ENCODE peak calls at places on chromosomes 13 and 19, in four cellular contexts. T is HL-60, Y is K562, J is GM12878. G is an unnamed sample.

GRCh38 chr19:28504727-28505126 is 708.2 kb downstream of the UQCRFS1 start:
- DNase-seq in T (no peak), J (no peak), Y (peak), G (no peak)

GRCh38 chr13:35954207-35954560 is 177.0 kb downstream of the DCLK1 start:
- DNase-seq in J (no peak), T (no peak), Y (no peak), G (no peak)

GRCh38 chr13:38537026-38537425 is 149.9 kb upstream of the FREM2 start:
- DNase-seq in T (no peak), J (no peak), Y (no peak), G (no peak)

GRCh38 chr19:4910594-4911273 is 1.4 kb downstream of the UHRF1 start:
- DNase-seq in T (peak), Y (no peak), J (no peak), G (no peak)

GRCh38 chr13:25478186-25478585 is 106.4 kb downstream of the ATP8A2 start:
- DNase-seq in Y (no peak), T (no peak), J (no peak), G (no peak)

GRCh38 chr19:24069907-24070657 is 16.9 kb upstream of the ZNF254 start:
- DNase-seq in Y (no peak), T (no peak), J (no peak), G (no peak)

GRCh38 chr19:35104361-35104760 is 11.3 kb upstream of the FXYD3 start:
- DNase-seq in Y (no peak), T (no peak), J (no peak), G (no peak)

GRCh38 chr19:32581704-32582164 is 744 bp downstream of the PDCD5 start:
- DNase-seq in J (no peak), T (no peak), Y (peak), G (no peak)

GRCh38 chr13:48403151-48403631 is 9.7 kb downstream of the LPAR6 start:
- DNase-seq in J (peak), Y (no peak), T (no peak), G (peak)

GRCh38 chr19:38848299-38849146 is 1.3 kb downstream of the HNRNPL start:
- DNase-seq in J (no peak), T (no peak), Y (peak), G (no peak)

GRCh38 chr13:75135325-75135825 is 346.6 kb downstream of the TBC1D4 start:
- DNase-seq in J (no peak), T (no peak), Y (no peak), G (no peak)

GRCh38 chr19:862529-863304 is 3.3 kb downstream of the CFD start:
- DNase-seq in J (peak), T (peak), Y (peak), G (no peak)

GRCh38 chr13:28355822-28356371 is 139.0 kb downstream of the FLT1 start:
- DNase-seq in Y (no peak), J (no peak), T (no peak), G (no peak)

GRCh38 chr13:46639033-46639981 is 86.3 kb downstream of the LRCH1 start:
- DNase-seq in J (peak), Y (no peak), T (no peak), G (no peak)

GRCh38 chr19:30303131-30303654 is 69.0 kb upstream of the ZNF536 start:
- DNase-seq in Y (no peak), T (no peak), J (no peak), G (no peak)

GRCh38 chr13:25286308-25286968 is 850 bp downstream of the MTMR6 start:
- DNase-seq in T (peak), J (no peak), Y (no peak), G (no peak)

GRCh38 chr13:99566125-99567083 is 65.1 kb downstream of the TM9SF2 start:
- DNase-seq in J (no peak), T (no peak), Y (no peak), G (peak)
- TF ChIP-seq SPI1 in J (no peak), T (no peak), Y (no peak), G (no peak)

GRCh38 chr19:7293795-7294570 is at the start of gene INSR:
- DNase-seq in J (peak), T (peak), Y (peak), G (peak)
- TF ChIP-seq POLR2AphosphoS5 in J (no peak), T (no peak), Y (no peak), G (no peak)

GRCh38 chr13:60765700-60766411 is 368.8 kb downstream of the TDRD3 start:
- DNase-seq in T (no peak), J (no peak), Y (no peak), G (no peak)
- TF ChIP-seq SPI1 in T (no peak), J (no peak), Y (no peak), G (no peak)

GRCh38 chr19:7194566-7194965 is 99.6 kb downstream of the INSR start:
- DNase-seq in T (no peak), Y (no peak), J (no peak), G (no peak)

GRCh38 chr19:7191946-7192691 is 102.1 kb downstream of the INSR start:
- DNase-seq in T (peak), Y (no peak), J (no peak), G (no peak)

GRCh38 chr19:7187605-7188339 is 106.4 kb downstream of the INSR start:
- DNase-seq in Y (no peak), T (no peak), J (no peak), G (no peak)

GRCh38 chr19:7188682-7189629 is 105.3 kb downstream of the INSR start:
- DNase-seq in T (peak), Y (no peak), J (no peak), G (no peak)
- TF ChIP-seq POLR2AphosphoS5 in T (no peak), Y (no peak), J (no peak), G (no peak)

GRCh38 chr13:49933511-49933910 is 2.6 kb downstream of the SPRYD7 start:
- DNase-seq in Y (no peak), T (no peak), J (no peak), G (no peak)

GRCh38 chr13:49932868-49933267 is 3.3 kb downstream of the SPRYD7 start:
- DNase-seq in T (no peak), Y (no peak), J (no peak), G (no peak)

GRCh38 chr13:49936943-49937273 is 768 bp upstream of the SPRYD7 start:
- DNase-seq in T (peak), J (no peak), Y (peak), G (no peak)

GRCh38 chr13:49936085-49936942 is at the start of gene SPRYD7:
- DNase-seq in J (peak), T (peak), Y (peak), G (peak)

DNA sequence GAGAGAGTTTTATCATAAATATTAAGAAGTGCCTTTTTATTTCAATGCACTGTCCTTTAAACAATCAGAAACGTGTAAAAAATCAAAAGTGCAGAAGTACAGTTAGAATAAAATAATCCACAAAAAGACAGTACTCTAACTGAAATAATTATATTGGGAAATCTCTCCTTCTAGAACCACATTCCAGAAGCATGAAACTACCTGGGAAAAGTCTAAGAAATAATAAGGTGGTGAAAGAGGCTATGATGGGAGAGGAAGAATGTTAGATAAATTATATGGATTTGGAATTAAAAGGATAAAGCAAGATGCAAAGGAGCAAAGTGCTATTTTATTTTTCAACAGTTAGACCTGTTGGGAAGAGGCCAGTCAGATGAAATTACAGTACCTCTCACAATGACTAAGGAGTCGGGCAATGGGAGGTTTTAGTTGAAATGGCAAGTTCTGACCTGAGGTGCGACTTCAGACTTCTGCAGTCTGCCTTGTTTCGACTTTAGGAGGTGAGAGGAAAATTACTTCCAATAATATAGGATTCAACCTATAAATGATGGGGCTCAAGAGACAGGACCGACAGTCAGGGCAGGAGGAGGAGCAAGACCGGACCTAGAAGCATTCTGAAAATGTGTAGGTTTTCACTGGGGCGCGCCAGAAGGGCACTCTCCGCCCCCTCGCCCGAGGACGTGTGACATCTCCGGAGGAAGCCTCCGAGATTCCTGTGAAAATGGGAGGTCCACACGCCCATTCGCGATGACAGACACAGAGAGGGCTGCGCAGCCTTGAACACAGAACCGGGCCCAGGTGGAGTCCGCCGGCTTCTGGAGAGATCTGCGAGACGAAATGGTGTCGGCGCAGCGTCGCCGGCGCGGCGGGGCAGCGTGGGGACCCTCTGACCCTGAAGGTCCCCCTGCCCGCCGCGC is 712 bp downstream of the SPRYD7 start:
- DNase-seq in T (peak), Y (peak), J (no peak), G (no peak)
- TF ChIP-seq SPI1 in T (no peak), Y (no peak), J (no peak), G (no peak)

GRCh38 chr13:52599853-52600603 is 42.2 kb upstream of the HNRNPA1L2 start:
- DNase-seq in Y (no peak), J (no peak), T (no peak), G (no peak)
- TF ChIP-seq POLR2AphosphoS5 in Y (no peak), J (no peak), T (no peak), G (no peak)

DNA sequence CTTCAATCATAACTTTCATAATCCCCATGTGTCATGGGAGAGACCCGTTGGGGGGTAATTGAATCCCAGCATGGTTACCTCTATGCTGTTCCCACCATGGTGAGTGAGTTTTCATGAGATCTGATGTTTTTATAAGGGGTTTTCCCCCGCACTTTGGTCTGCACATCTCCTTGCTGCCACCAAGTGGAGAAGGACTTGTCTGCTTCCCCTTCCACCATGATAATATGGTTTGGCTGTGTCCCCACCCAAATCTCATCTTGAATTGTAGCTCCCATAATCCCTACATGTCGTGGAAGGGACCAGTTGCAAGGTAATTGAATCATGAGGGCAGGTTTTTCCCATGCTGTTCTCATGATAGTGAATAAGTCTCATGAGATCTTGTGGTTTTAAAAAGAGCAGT is 524.9 kb downstream of the SLITRK5 start:
- DNase-seq in Y (no peak), T (no peak), J (no peak), G (no peak)
- TF ChIP-seq SPI1 in Y (no peak), T (no peak), J (no peak), G (no peak)